ENCODE peak calls at places on chromosomes 2 and 18, in six cellular contexts. E, P, X, V, Y and C are unnamed samples. For H3K27me3, the result is how much of the 10 kb centered on the place peaks cover.

GRCh38 chr2:102356381-102356712 is 751 bp downstream of the IL18R1 start:
- DNase-seq in Y (no peak), E (no peak), P (no peak), X (no peak), V (no peak), C (no peak)

GRCh38 chr2:181745796-181746540 is 65.7 kb upstream of the NEUROD1 start:
- DNase-seq in E (no peak), Y (no peak), V (no peak), P (no peak), X (no peak), C (no peak)

GRCh38 chr2:85791704-85792565 is 38.1 kb downstream of the ATOH8 start:
- DNase-seq in Y (no peak), P (no peak), V (no peak), X (no peak), E (no peak), C (no peak)

GRCh38 chr2:100976634-100977391 is 25.3 kb upstream of the RPL31 start:
- DNase-seq in V (peak), X (no peak), E (no peak), Y (no peak), P (no peak), C (no peak)

GRCh38 chr2:69145204-69145603 is 132.2 kb downstream of the ANTXR1 start:
- DNase-seq in P (no peak), V (no peak), X (no peak), Y (no peak), E (no peak), C (no peak)

GRCh38 chr2:38128653-38129052 is 52.7 kb upstream of the CYP1B1 start:
- DNase-seq in E (no peak), Y (no peak), V (no peak), X (no peak), P (no peak), C (peak)

GRCh38 chr2:211408485-211408884 is 852.1 kb downstream of the CPS1 start:
- DNase-seq in X (no peak), P (no peak), V (no peak), Y (no peak), E (no peak), C (no peak)

GRCh38 chr2:233100192-233100998 is 40.3 kb downstream of the INPP5D start:
- DNase-seq in E (peak), V (no peak), P (no peak), X (no peak), Y (no peak), C (no peak)

GRCh38 chr2:30185175-30185574 is 38.4 kb downstream of the YPEL5 start:
- DNase-seq in P (no peak), E (no peak), Y (no peak), X (no peak), V (peak), C (no peak)

GRCh38 chr2:150167711-150168110 is 319.8 kb downstream of the RND3 start:
- DNase-seq in E (no peak), P (no peak), X (no peak), Y (no peak), V (peak), C (no peak)
- H3K27me3 ChIP-seq in E (under half), P (under half), X (under half), Y (under half), V (under half), C (under half)

GRCh38 chr2:28750316-28751101 is 1.1 kb upstream of the PPP1CB start:
- DNase-seq in Y (peak), P (no peak), X (no peak), E (no peak), V (peak), C (no peak)
- TF ChIP-seq CTCF in Y (no peak), P (peak), X (no peak), E (no peak), V (no peak), C (peak)

GRCh38 chr2:110790907-110791306 is 58.5 kb downstream of the ACOXL start:
- DNase-seq in P (no peak), E (peak), Y (no peak), V (no peak), X (no peak), C (no peak)
- H3K27me3 ChIP-seq in P (under half), E (under half), Y (under half), V (under half), X (under half), C (under half)

GRCh38 chr2:26986576-26986975 is 16.1 kb downstream of the MAPRE3 start:
- DNase-seq in E (no peak), X (no peak), V (no peak), Y (no peak), P (no peak), C (no peak)

GRCh38 chr2:26985807-26986206 is 15.4 kb downstream of the MAPRE3 start:
- DNase-seq in E (no peak), P (no peak), X (no peak), Y (no peak), V (no peak), C (no peak)

GRCh38 chr2:26991717-26992116 is 21.3 kb downstream of the MAPRE3 start:
- DNase-seq in E (no peak), X (no peak), Y (no peak), V (no peak), P (no peak), C (no peak)

GRCh38 chr2:26988165-26988879 is 17.9 kb downstream of the MAPRE3 start:
- DNase-seq in X (no peak), E (no peak), Y (no peak), P (no peak), V (peak), C (no peak)

DNA sequence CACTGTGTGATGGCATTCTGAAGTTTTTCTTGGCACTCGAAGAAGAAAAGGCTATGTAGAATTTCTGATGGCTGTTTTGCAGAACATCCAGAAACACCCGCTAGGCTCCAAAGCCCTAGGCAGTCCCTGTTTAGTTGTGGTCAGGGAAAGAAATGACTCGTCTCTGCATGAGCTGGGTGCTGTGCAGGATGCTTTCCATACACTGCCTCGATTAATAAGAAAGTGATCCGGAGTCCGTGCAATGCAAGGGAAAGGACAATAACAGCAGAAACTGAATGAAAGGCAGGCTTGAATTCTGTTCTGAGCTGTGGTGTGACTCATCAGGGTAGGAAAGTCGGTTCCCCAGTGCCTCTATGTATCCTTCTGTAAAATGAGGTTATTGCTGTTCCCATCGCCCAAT is 18.7 kb downstream of the MAPRE3 start:
- DNase-seq in E (no peak), Y (no peak), V (peak), P (no peak), X (no peak), C (no peak)
- TF ChIP-seq CTCF in E (no peak), Y (no peak), V (no peak), P (no peak), X (no peak), C (no peak)

GRCh38 chr2:118841450-118841827 is 6.0 kb downstream of the EN1 start:
- DNase-seq in X (no peak), Y (no peak), V (no peak), E (peak), P (no peak), C (no peak)
- H3K27me3 ChIP-seq in X (half or more), Y (half or more), V (half or more), E (half or more), P (half or more), C (half or more)

DNA sequence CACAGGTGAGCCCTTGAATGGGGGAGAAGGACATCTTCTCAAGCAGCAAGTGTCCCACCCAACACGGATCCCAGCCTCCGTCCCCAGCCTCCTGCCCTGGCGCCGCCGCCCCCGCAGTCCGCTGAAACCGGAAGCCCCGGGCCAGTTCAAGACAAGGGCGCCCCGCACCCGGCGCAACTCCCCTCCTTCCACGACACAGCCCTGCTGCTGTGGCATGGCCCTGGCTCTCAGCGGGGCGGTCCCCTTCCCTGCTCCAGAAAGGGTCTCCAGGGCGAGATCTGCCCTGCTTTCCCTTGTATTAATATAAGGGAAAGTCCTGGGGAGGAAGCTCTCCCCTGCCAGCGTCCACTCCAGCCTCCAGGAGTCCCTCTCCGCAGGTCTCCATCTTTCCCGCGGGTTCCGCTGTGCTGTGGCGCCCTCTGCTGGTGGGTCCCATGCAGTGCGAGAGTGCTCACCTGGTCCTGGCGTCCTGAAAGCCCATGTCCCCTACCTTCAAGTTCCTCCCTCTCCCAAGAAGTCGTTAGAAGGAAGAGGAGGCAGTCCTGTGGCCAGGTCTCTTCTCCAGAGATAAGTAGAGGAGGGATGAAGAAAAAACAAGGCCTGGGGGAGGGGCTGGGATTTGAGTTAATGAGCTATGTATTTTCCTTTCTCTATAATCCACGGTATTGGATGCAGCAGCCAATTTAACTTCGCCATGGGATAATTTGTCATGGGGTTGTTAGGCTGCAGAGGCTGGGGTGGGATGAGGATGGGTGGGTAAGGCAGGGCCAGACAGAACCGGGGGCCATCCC is 176.0 kb downstream of the SMAD2 start:
- DNase-seq in V (no peak), X (no peak), Y (peak), P (peak), E (peak), C (peak)
- TF ChIP-seq CTCF in V (peak), X (peak), Y (peak), P (peak), E (peak), C (peak)

GRCh38 chr2:127426501-127427354 is 8.5 kb downstream of the PROC start:
- DNase-seq in X (no peak), V (no peak), Y (no peak), P (no peak), E (no peak), C (peak)

GRCh38 chr2:127428057-127428814 is 10.0 kb downstream of the PROC start:
- DNase-seq in P (no peak), E (no peak), Y (no peak), X (no peak), V (no peak), C (peak)

GRCh38 chr2:127425540-127426490 is 7.6 kb downstream of the PROC start:
- DNase-seq in Y (no peak), P (no peak), X (no peak), V (no peak), E (no peak), C (peak)

GRCh38 chr2:127428815-127429109 is 10.5 kb downstream of the PROC start:
- DNase-seq in X (no peak), V (no peak), E (no peak), P (no peak), Y (no peak), C (peak)

GRCh38 chr2:127427376-127428056 is 9.3 kb downstream of the PROC start:
- DNase-seq in P (no peak), X (no peak), V (no peak), E (no peak), Y (no peak), C (peak)
- H3K27me3 ChIP-seq in P (under half), X (under half), V (under half), E (under half), Y (under half), C (under half)

DNA sequence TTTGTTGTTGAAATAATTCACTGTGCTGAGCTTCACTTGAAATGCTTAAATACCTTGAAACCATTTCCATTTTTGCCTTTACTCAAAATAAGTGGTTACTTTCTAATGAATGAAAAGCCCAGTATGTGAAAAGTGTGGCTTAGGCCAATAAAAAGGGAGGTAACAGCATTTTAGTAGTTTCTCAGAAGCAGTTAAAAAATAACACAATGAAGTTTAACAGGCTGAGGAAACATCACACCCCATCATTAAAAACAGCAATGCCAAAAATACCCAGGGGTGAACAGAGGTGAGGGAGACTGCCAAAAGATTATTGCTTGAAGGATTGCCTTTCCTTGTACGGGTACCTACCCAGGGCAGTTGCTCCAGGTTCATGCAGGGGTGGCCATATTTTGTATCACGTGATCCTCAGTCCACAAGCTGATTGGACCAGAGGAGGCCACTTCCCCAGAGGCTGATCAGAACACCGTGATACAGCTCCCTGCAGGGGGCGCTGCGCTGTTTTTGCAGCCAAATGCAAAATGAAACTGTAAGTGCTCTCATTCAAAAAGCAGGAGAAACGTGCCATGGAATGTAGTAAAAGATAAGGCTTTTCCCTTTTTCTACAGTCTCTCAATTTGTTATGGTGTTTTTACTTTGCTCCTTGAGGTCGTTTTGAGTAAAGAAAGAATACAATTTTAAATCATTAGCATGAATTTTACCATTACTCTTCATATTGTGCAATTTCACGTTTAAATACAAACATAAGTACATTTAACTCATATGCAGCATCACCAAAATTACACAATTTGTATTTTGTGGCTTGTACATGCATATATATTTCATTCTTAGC is 70.2 kb upstream of the SH3BP4 start:
- DNase-seq in X (peak), E (peak), V (peak), P (peak), Y (peak), C (peak)
- TF ChIP-seq CTCF in X (peak), E (peak), V (peak), P (peak), Y (peak), C (peak)

GRCh38 chr2:44922776-44923175 is 18.7 kb upstream of the SIX3 start:
- DNase-seq in Y (no peak), P (no peak), V (no peak), X (no peak), E (no peak), C (no peak)
- H3K27me3 ChIP-seq in Y (under half), P (half or more), V (under half), X (half or more), E (half or more), C (under half)